ENCODE peak calls at places on chromosomes 3 and 15, in eight cellular contexts. A, F, Z, C, U, O, Y and N are unnamed samples.

GRCh38 chr15:98669638-98670037 is 21.3 kb downstream of the IGF1R start:
- DNase-seq in A (no peak), F (no peak), Z (no peak), C (peak), U (no peak), O (no peak), Y (no peak), N (no peak)

GRCh38 chr3:159627229-159627628 is 361.4 kb upstream of the IL12A start:
- DNase-seq in A (no peak), F (no peak), Z (no peak), C (no peak), U (no peak), O (no peak), Y (no peak), N (no peak)

GRCh38 chr3:14286887-14287496 is 108.4 kb downstream of the LSM3 start:
- DNase-seq in A (no peak), F (no peak), Z (no peak), C (no peak), U (no peak), O (no peak), Y (peak), N (no peak)

GRCh38 chr3:13747627-13748026 is 132.2 kb downstream of the WNT7A start:
- DNase-seq in A (no peak), F (no peak), Z (no peak), C (no peak), U (no peak), O (no peak), Y (no peak), N (no peak)

GRCh38 chr15:39133201-39133600 is 447.7 kb upstream of the THBS1 start:
- DNase-seq in A (no peak), F (no peak), Z (no peak), C (peak), U (peak), O (no peak), Y (no peak), N (no peak)

GRCh38 chr3:66473181-66473580 is 27.6 kb downstream of the LRIG1 start:
- DNase-seq in A (no peak), F (no peak), Z (no peak), C (no peak), U (peak), O (no peak), Y (no peak), N (no peak)

GRCh38 chr3:13568515-13568995 is 19.6 kb downstream of the FBLN2 start:
- DNase-seq in A (no peak), F (no peak), Z (no peak), C (no peak), U (no peak), O (no peak), Y (no peak), N (no peak)

GRCh38 chr15:76169013-76169412 is 109.2 kb downstream of the TMEM266 start:
- DNase-seq in A (no peak), F (no peak), Z (peak), C (peak), U (peak), O (no peak), Y (no peak), N (no peak)

GRCh38 chr3:146550743-146551510 is 6.5 kb upstream of the PLSCR1 start:
- DNase-seq in A (no peak), F (peak), Z (peak), C (peak), U (peak), O (no peak), Y (no peak), N (no peak)

GRCh38 chr15:89551502-89551901 is 23.8 kb upstream of the TICRR start:
- DNase-seq in A (no peak), F (no peak), Z (peak), C (peak), U (no peak), O (no peak), Y (no peak), N (no peak)

GRCh38 chr3:195095035-195095703 is 175.8 kb downstream of the XXYLT1 start:
- DNase-seq in A (no peak), F (no peak), Z (peak), C (no peak), U (no peak), O (no peak), Y (no peak), N (no peak)